ENCODE peak calls at places on chromosomes 1 and 21, in nine cellular contexts. O, I, X, B, H, V, C, D and Z are unnamed samples. For H3K36me3 and H3K4me1, the result is how much of the 10 kb centered on the place peaks cover.

GRCh38 chr1:116432655-116433282 is 59.7 kb downstream of the ATP1A1 start:
- DNase-seq in O (no peak), I (no peak), X (no peak), B (no peak), H (no peak), V (no peak), C (no peak), D (no peak), Z (no peak)

GRCh38 chr1:55957233-55957632 is 622.1 kb downstream of the PLPP3 start:
- DNase-seq in O (no peak), I (no peak), X (no peak), B (no peak), H (no peak), V (no peak), C (no peak), D (no peak), Z (no peak)

GRCh38 chr21:41933259-41934079 is 20.3 kb downstream of the C2CD2 start:
- DNase-seq in O (no peak), I (no peak), X (no peak), B (no peak), H (no peak), V (no peak), C (peak), D (no peak), Z (no peak)

GRCh38 chr1:53140451-53140850 is 2.0 kb downstream of the SLC1A7 start:
- DNase-seq in O (no peak), I (no peak), X (no peak), B (no peak), H (no peak), V (no peak), C (peak), D (no peak), Z (no peak)

GRCh38 chr1:236980673-236981072 is 23.6 kb downstream of the MT1HL1 start:
- DNase-seq in O (no peak), I (no peak), X (no peak), B (no peak), H (no peak), V (no peak), C (no peak), D (no peak), Z (no peak)

GRCh38 chr1:5916572-5917280 is 75.5 kb downstream of the NPHP4 start:
- DNase-seq in O (no peak), I (no peak), X (no peak), B (no peak), H (no peak), V (no peak), C (no peak), D (no peak), Z (no peak)

GRCh38 chr1:69191280-69191679 is 376.4 kb upstream of the LRRC7 start:
- DNase-seq in O (no peak), I (no peak), X (no peak), B (no peak), H (no peak), V (no peak), C (no peak), D (no peak), Z (no peak)

GRCh38 chr21:33308586-33309490 is 15.9 kb upstream of the IFNAR1 start:
- DNase-seq in O (no peak), I (no peak), X (no peak), B (no peak), H (no peak), V (peak), C (peak), D (no peak), Z (no peak)

GRCh38 chr1:32890516-32891240 is 4.4 kb downstream of the HPCA start:
- DNase-seq in O (no peak), I (no peak), X (no peak), B (no peak), H (no peak), V (no peak), C (no peak), D (no peak), Z (no peak)

GRCh38 chr21:29504751-29505321 is 206.1 kb downstream of the BACH1 start:
- DNase-seq in O (no peak), I (no peak), X (no peak), B (no peak), H (no peak), V (no peak), C (no peak), D (no peak), Z (no peak)

GRCh38 chr1:150187560-150187931 is 37.8 kb downstream of the PLEKHO1 start:
- DNase-seq in O (no peak), I (no peak), X (no peak), B (no peak), H (no peak), V (no peak), C (no peak), D (no peak), Z (no peak)

GRCh38 chr1:147292012-147292411 is 49.5 kb downstream of the CHD1L start:
- DNase-seq in O (no peak), I (no peak), X (no peak), B (peak), H (no peak), V (no peak), C (peak), D (no peak), Z (no peak)

GRCh38 chr1:25711555-25712298 is 88.3 kb upstream of the SELENON start:
- DNase-seq in O (no peak), I (no peak), X (no peak), B (peak), H (no peak), V (peak), C (peak), D (no peak), Z (no peak)

GRCh38 chr1:152622803-152623202 is at the start of gene LCE3A:
- DNase-seq in O (no peak), I (no peak), X (no peak), B (no peak), H (peak), V (no peak), C (no peak), D (no peak), Z (no peak)

GRCh38 chr1:198775606-198776005 is 136.8 kb downstream of the PTPRC start:
- DNase-seq in O (no peak), I (no peak), X (no peak), B (no peak), H (no peak), V (no peak), C (peak), D (no peak), Z (no peak)

GRCh38 chr1:117572546-117572945 is 33.3 kb upstream of the TENT5C start:
- DNase-seq in O (peak), I (no peak), X (peak), B (peak), H (peak), V (peak), C (no peak), D (no peak), Z (no peak)

GRCh38 chr21:38913120-38913975 is 107.6 kb downstream of the ETS2 start:
- DNase-seq in O (no peak), I (peak), X (no peak), B (peak), H (peak), V (no peak), C (peak), D (peak), Z (no peak)

GRCh38 chr1:233045591-233045990 is 95.2 kb downstream of the NTPCR start:
- DNase-seq in O (no peak), I (no peak), X (no peak), B (no peak), H (no peak), V (no peak), C (no peak), D (no peak), Z (no peak)

GRCh38 chr1:160205242-160205973 is at the start of gene PEA15:
- DNase-seq in O (peak), I (peak), X (peak), B (peak), H (peak), V (peak), C (peak), D (peak), Z (no peak)

GRCh38 chr1:2801046-2801445 is 447 bp downstream of the TTC34 start:
- DNase-seq in O (no peak), I (no peak), X (no peak), B (no peak), H (no peak), V (no peak), C (no peak), D (no peak), Z (no peak)

GRCh38 chr1:89957063-89957462 is 37.8 kb upstream of the ZNF326 start:
- DNase-seq in O (no peak), I (no peak), X (no peak), B (peak), H (no peak), V (peak), C (no peak), D (no peak), Z (no peak)

GRCh38 chr1:37015713-37016112 is 18.6 kb downstream of the GRIK3 start:
- DNase-seq in O (no peak), I (no peak), X (no peak), B (no peak), H (no peak), V (no peak), C (no peak), D (no peak), Z (no peak)
- H3K36me3 ChIP-seq in O (under half), I (under half), X (under half), B (under half), H (under half), V (under half), C (under half), D (under half), Z (under half)

DNA sequence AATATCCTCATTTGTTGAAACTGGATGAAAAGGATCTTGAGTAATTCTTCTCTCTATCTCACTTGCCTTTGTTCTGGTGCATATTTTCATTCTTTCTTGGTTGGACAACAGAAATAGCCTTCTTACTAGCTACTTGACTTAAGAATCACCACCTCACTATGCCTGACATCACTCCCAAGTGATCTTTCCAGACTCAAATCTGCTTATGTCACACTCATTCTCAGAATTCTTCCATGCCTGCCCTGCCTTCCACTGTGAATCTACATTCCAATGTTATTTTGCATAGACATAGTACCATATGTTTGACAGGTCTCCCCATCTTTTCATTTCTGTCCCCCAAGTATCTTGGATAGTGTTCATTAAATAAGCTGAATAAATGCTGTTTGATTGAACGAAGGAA is 78.5 kb upstream of the DPYD start:
- DNase-seq in O (no peak), I (no peak), X (no peak), B (no peak), H (no peak), V (no peak), C (peak), D (no peak), Z (no peak)
- H3K4me1 ChIP-seq in O (under half), I (under half), X (under half), B (under half), H (under half), V (under half), C (under half), D (under half), Z (under half)

DNA sequence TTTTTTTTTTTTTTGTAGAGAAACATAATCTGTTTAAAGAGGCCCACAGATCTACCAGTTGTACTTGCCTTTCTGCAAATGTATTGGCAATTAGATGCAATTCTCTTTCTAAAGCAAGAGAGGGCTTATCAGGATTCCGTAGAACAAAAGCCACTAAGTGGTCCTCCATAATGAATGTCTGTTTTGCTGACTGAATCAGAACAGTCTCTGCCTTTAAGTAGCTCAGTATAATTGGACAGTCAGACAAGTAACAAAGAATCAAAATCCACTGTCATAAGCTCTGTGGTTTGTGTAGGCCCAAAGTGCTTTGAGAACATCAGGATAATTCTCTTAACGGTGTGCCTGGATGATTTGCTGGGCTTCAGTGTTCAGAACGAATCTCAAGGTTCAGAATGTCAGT is 17.4 kb downstream of the SARS1 start:
- DNase-seq in O (no peak), I (no peak), X (no peak), B (no peak), H (no peak), V (no peak), C (no peak), D (no peak), Z (no peak)
- H3K36me3 ChIP-seq in O (half or more), I (under half), X (half or more), B (half or more), H (half or more), V (half or more), C (under half), D (under half), Z (half or more)

DNA sequence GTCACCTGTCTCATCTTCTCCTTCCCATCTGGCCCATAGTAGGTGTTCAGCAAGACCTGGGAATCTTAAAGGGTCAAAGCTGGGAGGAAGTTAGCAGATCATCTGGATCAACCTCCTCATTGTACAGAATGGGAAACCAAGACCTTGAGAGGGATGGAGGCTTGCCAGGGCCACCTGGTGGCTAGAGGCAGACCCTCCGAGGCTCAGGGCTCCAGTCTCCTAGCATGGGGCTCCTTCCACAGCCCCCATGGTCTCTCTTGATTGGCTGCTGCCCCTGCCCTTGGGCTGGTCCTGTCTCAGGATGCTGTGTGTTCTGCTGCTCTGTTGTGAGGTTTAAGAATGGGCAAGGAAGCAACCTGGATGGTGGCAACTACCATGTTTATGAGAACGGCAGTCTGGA is 68.7 kb upstream of the CNTN2 start:
- DNase-seq in O (no peak), I (no peak), X (no peak), B (no peak), H (no peak), V (no peak), C (no peak), D (no peak), Z (no peak)
- H3K4me1 ChIP-seq in O (under half), I (under half), X (under half), B (under half), H (under half), V (under half), C (under half), D (under half), Z (under half)

DNA sequence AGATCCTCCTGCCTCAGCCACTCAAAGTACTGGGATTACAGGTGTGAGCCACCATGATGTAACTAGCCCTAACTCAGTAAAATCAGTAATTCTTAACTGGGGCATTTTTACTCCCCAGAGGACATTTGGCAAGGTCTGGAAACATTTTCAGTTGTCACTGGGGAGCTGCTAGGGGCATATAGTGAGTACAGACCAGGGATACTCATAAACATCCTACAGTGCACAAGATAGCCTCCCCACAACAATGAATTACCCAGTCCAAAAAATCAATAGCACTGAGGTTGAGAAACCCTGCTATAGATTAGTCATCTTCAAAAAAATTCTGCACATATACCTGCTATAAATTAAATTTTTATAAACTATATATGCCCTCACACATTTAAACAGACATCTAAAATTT is 13.0 kb downstream of the TM2D1 start:
- DNase-seq in O (no peak), I (no peak), X (no peak), B (no peak), H (no peak), V (no peak), C (no peak), D (no peak), Z (no peak)
- H3K36me3 ChIP-seq in O (under half), I (under half), X (under half), B (under half), H (under half), V (under half), C (under half), D (under half), Z (under half)

DNA sequence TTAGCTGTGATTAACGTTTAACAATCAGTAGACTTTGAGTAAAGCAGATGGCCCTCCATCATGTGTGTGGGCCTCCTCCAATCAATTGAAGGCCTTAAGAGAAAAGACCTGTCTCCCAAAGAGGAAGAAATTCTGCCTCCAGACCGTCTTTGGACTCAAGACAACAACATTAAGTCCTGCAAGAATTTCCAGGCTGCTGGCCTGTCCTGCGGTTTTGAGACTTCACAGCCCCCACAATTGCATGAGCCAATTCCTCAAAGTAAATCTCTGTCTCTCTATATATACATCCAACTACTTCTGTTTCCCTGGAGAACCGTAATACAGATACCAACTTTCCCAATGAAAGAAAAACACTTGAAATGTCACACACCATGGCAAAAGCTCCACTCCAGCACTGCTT is 16.4 kb downstream of the REG4 start:
- DNase-seq in O (no peak), I (no peak), X (no peak), B (no peak), H (no peak), V (no peak), C (peak), D (no peak), Z (no peak)
- H3K4me1 ChIP-seq in O (under half), I (under half), X (under half), B (under half), H (under half), V (under half), C (under half), D (under half), Z (under half)

GRCh38 chr1:93756656-93757055 is 75.0 kb upstream of the BCAR3 start:
- DNase-seq in O (no peak), I (no peak), X (no peak), B (no peak), H (no peak), V (no peak), C (no peak), D (no peak), Z (no peak)
- H3K36me3 ChIP-seq in O (under half), I (under half), X (under half), B (under half), H (under half), V (under half), C (under half), D (under half), Z (under half)

DNA sequence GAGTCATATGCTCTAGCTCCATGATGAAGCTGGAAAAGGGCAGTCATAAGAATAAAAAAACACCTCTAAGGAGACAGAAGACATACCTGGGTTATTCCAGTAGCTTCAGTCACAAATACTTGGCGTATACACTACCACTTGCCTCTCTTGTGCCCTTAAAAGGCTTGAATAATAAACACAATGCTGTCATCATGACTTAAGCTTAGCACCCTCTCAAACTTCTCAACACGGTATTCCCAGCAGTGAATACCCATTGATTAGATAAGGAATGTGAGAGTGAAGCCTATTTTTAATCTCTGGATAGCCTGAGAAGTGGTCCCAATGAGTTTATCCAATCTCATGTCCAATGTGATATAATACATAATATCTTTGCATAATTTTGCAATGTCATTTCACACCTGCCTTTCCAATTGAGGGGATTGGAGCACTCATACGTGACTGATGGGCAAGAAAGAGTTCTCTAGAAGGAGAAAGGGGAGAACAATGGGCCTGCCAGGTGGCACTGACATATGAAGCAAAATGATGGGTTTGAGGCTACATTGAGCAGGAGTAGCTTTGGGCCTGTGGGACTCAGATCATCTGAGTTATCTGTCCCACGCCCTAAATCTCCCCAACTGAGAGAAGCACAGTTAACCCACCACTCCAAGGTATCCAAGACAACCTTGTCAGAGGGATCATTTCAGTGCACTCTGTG is 298.6 kb upstream of the DAB1 start:
- DNase-seq in O (no peak), I (no peak), X (no peak), B (no peak), H (no peak), V (no peak), C (no peak), D (no peak), Z (no peak)
- H3K4me1 ChIP-seq in O (under half), I (under half), X (under half), B (under half), H (under half), V (under half), C (under half), D (under half), Z (under half)